ENCODE peak calls at places on chromosomes 1 and 21, in seven cellular contexts. C is adrenal gland, M is stomach, N is uterus, W is lung, R is tibial artery, O is A673. A is an unnamed sample.

GRCh38 chr1:89261926-89262540 is 10.6 kb downstream of the GBP5 start:
- DNase-seq in W (no peak), O (peak), C (peak), R (no peak), N (no peak), M (no peak), A (no peak)

GRCh38 chr1:227934476-227935313 is 13.0 kb downstream of the WNT9A start:
- DNase-seq in C (peak), N (peak), M (no peak), R (no peak), W (no peak), O (no peak), A (peak)

GRCh38 chr1:205230965-205231364 is 3.2 kb downstream of the TMCC2 start:
- DNase-seq in M (no peak), C (no peak), N (no peak), R (no peak), W (no peak), O (no peak), A (no peak)

GRCh38 chr1:16013220-16013907 is 4.5 kb downstream of the HSPB7 start:
- DNase-seq in W (no peak), C (peak), R (peak), O (peak), M (peak), N (peak), A (peak)

GRCh38 chr1:204046346-204046745 is 26.6 kb upstream of the SOX13 start:
- DNase-seq in R (no peak), W (no peak), C (peak), M (no peak), N (no peak), O (no peak), A (no peak)

GRCh38 chr1:94790670-94791069 is 29.5 kb upstream of the SLC44A3 start:
- DNase-seq in M (no peak), O (no peak), W (no peak), C (no peak), R (no peak), N (no peak), A (no peak)

GRCh38 chr1:198268784-198269183 is 112.0 kb downstream of the NEK7 start:
- DNase-seq in W (no peak), N (no peak), O (no peak), C (no peak), R (no peak), M (no peak), A (no peak)

GRCh38 chr1:185215911-185216310 is 58.9 kb downstream of the SWT1 start:
- DNase-seq in O (no peak), C (no peak), M (no peak), R (no peak), W (no peak), N (no peak), A (peak)

GRCh38 chr1:167066333-167067122 is 23.6 kb downstream of the GPA33 start:
- DNase-seq in W (peak), N (peak), C (peak), O (peak), M (peak), R (peak), A (peak)

GRCh38 chr1:25550683-25551310 is 7.4 kb downstream of the LDLRAP1 start:
- DNase-seq in M (no peak), C (peak), R (no peak), O (no peak), W (no peak), N (no peak), A (no peak)

GRCh38 chr1:212487286-212487685 is 54.6 kb downstream of the NENF start:
- DNase-seq in C (no peak), W (no peak), N (no peak), O (no peak), M (no peak), R (no peak), A (no peak)

GRCh38 chr1:203695116-203695515 is 68.5 kb downstream of the ATP2B4 start:
- DNase-seq in C (peak), R (peak), O (peak), M (no peak), N (no peak), W (no peak), A (no peak)

GRCh38 chr1:3011631-3012510 is 9.4 kb upstream of the ACTRT2 start:
- DNase-seq in M (no peak), W (no peak), O (no peak), R (peak), N (no peak), C (no peak), A (no peak)

GRCh38 chr1:28926629-28927441 is 12.5 kb downstream of the EPB41 start:
- DNase-seq in R (no peak), M (no peak), C (no peak), N (no peak), W (no peak), O (peak), A (no peak)

GRCh38 chr21:45846373-45847160 is 135.0 kb upstream of the COL6A1 start:
- DNase-seq in W (no peak), R (peak), C (no peak), N (peak), M (no peak), O (no peak), A (no peak)
- H3K27ac ChIP-seq in W (no peak), R (no peak), C (no peak), N (peak), M (no peak), O (no peak), A (no peak)

GRCh38 chr1:37676281-37677243 is 15.8 kb upstream of the CDCA8 start:
- DNase-seq in N (peak), R (no peak), W (no peak), O (no peak), M (no peak), C (no peak), A (no peak)
- TF ChIP-seq CTCF in N (peak), R (no peak), W (no peak), O (no peak), M (no peak), C (no peak), A (no peak)

DNA sequence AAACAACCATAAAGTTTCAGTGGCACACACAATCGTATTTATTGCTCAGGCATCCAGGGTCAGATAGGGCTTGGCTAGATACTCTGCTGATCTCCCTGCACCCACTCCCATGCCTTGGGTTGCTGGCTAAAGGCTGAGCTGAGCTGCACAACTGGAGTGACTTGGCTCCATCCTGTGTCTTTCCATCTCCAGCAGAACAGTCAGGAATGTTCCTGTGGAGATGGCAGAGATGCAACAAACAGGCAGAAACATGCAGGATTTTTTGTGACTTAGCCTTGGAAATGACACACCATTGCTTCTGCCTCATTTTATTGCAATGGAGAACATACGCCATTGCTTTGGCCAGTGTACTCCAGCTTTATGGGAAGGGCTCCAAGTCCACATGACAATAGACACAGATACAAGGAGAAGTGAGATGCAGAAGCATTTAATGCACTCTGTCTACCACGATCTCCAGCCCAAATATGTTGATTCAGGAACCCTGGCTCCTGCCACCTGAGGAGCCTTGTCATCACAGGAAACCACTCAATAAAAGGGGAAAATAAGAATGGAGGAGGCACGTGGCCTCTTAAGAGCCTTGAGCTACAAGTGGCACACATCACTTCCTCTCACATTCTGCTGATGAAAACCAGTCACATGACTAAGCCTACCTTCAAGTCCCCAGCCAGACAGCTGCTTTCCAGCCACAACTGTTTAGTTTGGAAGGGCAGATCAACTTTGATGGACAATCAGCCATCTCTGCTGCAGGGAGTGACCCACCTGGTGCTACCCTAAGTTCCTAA is 10.1 kb upstream of the GUCA2B start:
- DNase-seq in R (no peak), O (no peak), N (no peak), M (no peak), C (no peak), W (peak), A (no peak)
- H3K27ac ChIP-seq in R (no peak), O (no peak), N (no peak), M (no peak), C (no peak), W (peak), A (no peak)

GRCh38 chr21:24014381-24014780 is 1592.9 kb downstream of the MRPL39 start:
- DNase-seq in N (no peak), R (no peak), C (no peak), O (no peak), M (no peak), W (no peak), A (no peak)
- TF ChIP-seq CTCF in N (no peak), R (no peak), C (no peak), O (peak), M (peak), W (no peak), A (peak)

GRCh38 chr1:157399984-157400382 is 152.3 kb downstream of the FCRL5 start:
- DNase-seq in N (no peak), M (no peak), R (no peak), W (no peak), C (no peak), O (no peak), A (no peak)

GRCh38 chr1:157400766-157401165 is 151.5 kb downstream of the FCRL5 start:
- DNase-seq in R (no peak), W (no peak), C (no peak), O (no peak), N (no peak), M (no peak), A (no peak)

GRCh38 chr1:157403203-157403602 is 149.1 kb downstream of the FCRL5 start:
- DNase-seq in C (no peak), W (peak), O (peak), N (no peak), R (no peak), M (no peak), A (peak)

GRCh38 chr1:157403608-157404007 is 148.7 kb downstream of the FCRL5 start:
- DNase-seq in W (no peak), R (no peak), N (no peak), M (no peak), O (no peak), C (no peak), A (no peak)

GRCh38 chr1:157399343-157399983 is 152.9 kb downstream of the FCRL5 start:
- DNase-seq in O (no peak), C (no peak), M (no peak), N (no peak), R (no peak), W (no peak), A (no peak)
- H3K27ac ChIP-seq in O (no peak), C (no peak), M (no peak), N (no peak), R (no peak), W (no peak), A (no peak)

GRCh38 chr1:168636642-168637111 is 60.3 kb downstream of the XCL1 start:
- DNase-seq in C (peak), W (no peak), R (peak), N (no peak), O (no peak), M (no peak), A (peak)

GRCh38 chr1:168637350-168637991 is 61.1 kb downstream of the XCL1 start:
- DNase-seq in N (no peak), W (no peak), R (no peak), C (no peak), O (peak), M (no peak), A (no peak)

GRCh38 chr1:168635129-168635528 is 58.7 kb downstream of the XCL1 start:
- DNase-seq in C (no peak), N (no peak), R (no peak), O (no peak), M (no peak), W (no peak), A (no peak)

GRCh38 chr1:168638884-168639283 is 62.5 kb downstream of the XCL1 start:
- DNase-seq in M (no peak), W (no peak), N (no peak), O (no peak), C (no peak), R (no peak), A (no peak)

DNA sequence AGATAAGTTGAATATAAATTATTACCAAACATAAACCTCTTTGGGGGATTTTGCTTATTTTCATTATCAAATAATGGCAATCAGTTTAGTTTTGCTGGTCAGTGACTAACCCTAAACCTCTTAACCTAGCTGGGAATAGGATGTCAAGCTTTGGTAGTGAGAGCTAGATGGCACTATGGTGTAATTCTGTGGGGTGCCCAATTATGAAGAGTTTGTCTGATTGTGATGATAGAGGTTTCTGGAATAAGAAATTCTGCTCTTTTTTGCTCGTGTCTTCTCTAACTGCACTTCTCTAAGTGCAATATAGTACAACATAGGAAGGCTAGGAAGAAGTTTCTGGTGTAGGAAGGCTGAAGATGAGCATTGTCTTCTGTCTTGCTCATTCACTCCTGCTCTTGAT is 59.8 kb downstream of the XCL1 start:
- DNase-seq in R (no peak), C (no peak), O (peak), W (no peak), M (no peak), N (no peak), A (no peak)
- TF ChIP-seq CTCF in R (no peak), C (no peak), O (no peak), W (no peak), M (no peak), N (no peak), A (no peak)

GRCh38 chr1:66445492-66446181 is 88.3 kb upstream of the SGIP1 start:
- DNase-seq in N (no peak), W (no peak), C (peak), O (no peak), M (peak), R (no peak), A (no peak)
- H3K27ac ChIP-seq in N (no peak), W (peak), C (peak), O (peak), M (peak), R (no peak), A (no peak)

DNA sequence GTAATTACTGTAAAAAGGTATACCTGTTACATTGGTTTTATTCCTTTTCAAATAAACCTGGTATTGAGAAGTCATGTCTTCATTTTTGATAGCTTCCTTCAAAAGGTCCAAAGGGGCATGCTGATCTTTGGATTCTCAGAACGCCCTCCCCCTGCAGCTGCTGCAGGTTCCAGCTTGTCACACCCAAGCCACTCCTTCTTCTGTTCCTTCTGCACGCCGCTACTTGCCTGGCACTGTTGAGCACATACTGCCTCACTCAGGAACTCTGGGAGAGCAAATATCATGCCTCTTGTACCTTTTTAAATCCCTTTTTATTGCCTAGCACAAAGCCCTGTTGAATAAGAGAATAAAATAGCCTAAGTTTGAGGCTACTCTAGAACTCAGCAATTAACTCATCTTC is 136.9 kb downstream of the BARHL2 start:
- DNase-seq in N (no peak), O (peak), M (no peak), C (no peak), R (no peak), W (no peak), A (peak)
- TF ChIP-seq CTCF in N (no peak), O (no peak), M (no peak), C (no peak), R (no peak), W (no peak), A (no peak)

GRCh38 chr21:44403106-44404020 is 49.9 kb downstream of the TRPM2 start:
- DNase-seq in C (no peak), N (no peak), O (no peak), M (no peak), W (no peak), R (no peak), A (no peak)

GRCh38 chr21:44400791-44401385 is 47.5 kb downstream of the TRPM2 start:
- DNase-seq in W (no peak), M (no peak), R (no peak), C (no peak), N (no peak), O (no peak), A (no peak)

GRCh38 chr21:44402323-44403105 is 49.1 kb downstream of the TRPM2 start:
- DNase-seq in C (no peak), M (no peak), N (no peak), R (no peak), O (no peak), W (no peak), A (no peak)

GRCh38 chr21:44399955-44400790 is 46.8 kb downstream of the TRPM2 start:
- DNase-seq in N (no peak), R (no peak), W (no peak), O (no peak), M (no peak), C (no peak), A (no peak)

DNA sequence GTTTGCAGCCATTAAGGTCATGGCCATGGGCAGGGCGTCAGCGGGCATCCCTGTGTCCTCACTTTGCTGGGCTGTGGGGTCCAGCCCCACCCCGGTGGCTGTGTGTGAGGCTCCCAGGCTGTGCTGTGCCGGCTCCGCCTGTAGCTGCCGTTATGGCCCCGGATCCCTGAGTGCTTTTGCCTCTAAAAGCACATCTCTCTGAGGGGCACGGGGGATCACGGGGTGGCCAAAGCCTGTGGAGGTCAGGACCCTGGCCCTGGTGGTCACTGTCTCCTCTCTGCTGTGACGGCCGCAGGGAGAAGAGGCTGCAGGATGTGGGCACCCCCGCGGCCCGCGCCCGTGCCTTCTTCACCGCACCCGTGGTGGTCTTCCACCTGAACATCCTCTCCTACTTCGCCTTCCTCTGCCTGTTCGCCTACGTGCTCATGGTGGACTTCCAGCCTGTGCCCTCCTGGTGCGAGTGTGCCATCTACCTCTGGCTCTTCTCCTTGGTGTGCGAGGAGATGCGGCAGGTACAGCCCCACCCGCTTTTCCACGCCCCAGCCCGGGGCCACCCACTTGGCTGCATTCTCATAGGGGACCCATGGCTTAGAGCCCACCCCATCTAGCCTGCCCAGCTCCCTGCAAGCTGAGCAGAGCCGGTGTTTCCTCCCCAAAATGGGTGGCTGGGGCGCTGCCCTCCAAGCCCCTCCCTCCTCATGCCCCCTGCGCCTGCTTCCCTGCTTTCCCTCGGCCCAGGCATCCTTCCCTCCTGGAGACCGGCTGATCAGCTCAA is 48.2 kb downstream of the TRPM2 start:
- DNase-seq in M (no peak), N (no peak), R (no peak), C (no peak), W (no peak), O (no peak), A (no peak)
- H3K27ac ChIP-seq in M (no peak), N (no peak), R (no peak), C (no peak), W (no peak), O (no peak), A (no peak)

DNA sequence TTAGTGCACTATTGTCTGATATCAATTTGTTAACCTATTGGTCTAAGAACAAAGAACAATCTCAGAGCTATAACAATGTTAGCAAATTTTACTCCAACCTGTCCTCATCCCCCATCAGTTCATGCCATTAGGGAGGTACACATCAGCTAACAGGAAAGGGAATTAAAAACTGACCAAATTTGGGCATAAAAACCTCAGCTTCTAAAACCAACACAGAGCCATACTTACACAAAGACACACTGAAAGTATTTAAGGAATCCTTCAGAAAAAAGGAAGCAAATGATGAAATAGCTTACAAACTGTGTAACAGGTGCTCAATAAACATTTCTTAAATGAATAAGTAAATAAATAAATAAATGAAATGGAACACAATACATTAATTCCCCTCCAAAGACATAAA is 89.2 kb downstream of the TTLL7 start:
- DNase-seq in N (no peak), O (no peak), W (no peak), M (no peak), C (no peak), R (no peak), A (no peak)
- TF ChIP-seq CTCF in N (no peak), O (no peak), W (no peak), M (no peak), C (no peak), R (no peak), A (no peak)

A was measured in RWPE1.